ENCODE peak calls at places on chromosome 6, in five cellular contexts. S, R, H, X and N are unnamed samples.

GRCh38 chr6:73032586-73032985 is 192.7 kb downstream of the KHDC1L start:
- DNase-seq in S (no peak), R (no peak), H (no peak), X (no peak), N (no peak)

GRCh38 chr6:111628117-111628866 is 22.6 kb upstream of the TRAF3IP2 start:
- DNase-seq in S (no peak), R (no peak), H (no peak), X (no peak), N (no peak)

GRCh38 chr6:14770572-14770971 is 475.3 kb upstream of the JARID2 start:
- DNase-seq in S (no peak), R (no peak), H (no peak), X (no peak), N (no peak)

GRCh38 chr6:18823782-18824386 is 436.7 kb downstream of the RNF144B start:
- DNase-seq in S (no peak), R (no peak), H (no peak), X (peak), N (no peak)

GRCh38 chr6:78502386-78502887 is 364.9 kb upstream of the IRAK1BP1 start:
- DNase-seq in S (no peak), R (no peak), H (no peak), X (no peak), N (no peak)

GRCh38 chr6:156464100-156464878 is 312.9 kb upstream of the ARID1B start:
- DNase-seq in S (no peak), R (no peak), H (no peak), X (no peak), N (no peak)

GRCh38 chr6:70599187-70599586 is 32.5 kb downstream of the SDHAF4 start:
- DNase-seq in S (no peak), R (no peak), H (no peak), X (no peak), N (no peak)

GRCh38 chr6:43052842-43053544 is 658 bp downstream of the CUL7 start:
- DNase-seq in S (no peak), R (no peak), H (no peak), X (no peak), N (peak)

GRCh38 chr6:72631480-72631879 is 9.6 kb downstream of the KCNQ5 start:
- DNase-seq in S (no peak), R (no peak), H (no peak), X (no peak), N (no peak)

GRCh38 chr6:14968056-14968643 is 277.7 kb upstream of the JARID2 start:
- DNase-seq in S (no peak), R (no peak), H (no peak), X (no peak), N (no peak)

GRCh38 chr6:119479860-119480655 is 130.5 kb upstream of the MAN1A1 start:
- DNase-seq in S (no peak), R (no peak), H (no peak), X (no peak), N (no peak)

GRCh38 chr6:33714385-33715040 is 3.0 kb upstream of the UQCC2 start:
- DNase-seq in S (no peak), R (no peak), H (no peak), X (no peak), N (no peak)

GRCh38 chr6:78909391-78909790 is 42.0 kb downstream of the IRAK1BP1 start:
- DNase-seq in S (no peak), R (no peak), H (no peak), X (no peak), N (no peak)

GRCh38 chr6:23526519-23526918 is 599.5 kb upstream of the NRSN1 start:
- DNase-seq in S (no peak), R (no peak), H (no peak), X (no peak), N (no peak)

GRCh38 chr6:75968143-75968542 is 104.3 kb downstream of the IMPG1 start:
- DNase-seq in S (no peak), R (no peak), H (no peak), X (no peak), N (no peak)

GRCh38 chr6:52420668-52421358 is 671 bp downstream of the EFHC1 start:
- DNase-seq in S (peak), R (no peak), H (no peak), X (no peak), N (peak)

GRCh38 chr6:14964901-14965300 is 281.0 kb upstream of the JARID2 start:
- DNase-seq in S (no peak), R (no peak), H (no peak), X (no peak), N (no peak)